ENCODE peak calls at places on chromosomes 5 and 9, in five cellular contexts. L, M, S, N and U are unnamed samples.

GRCh38 chr9:93680445-93681315 is 104.3 kb downstream of the PHF2 start:
- DNase-seq in L (no peak), M (no peak), S (no peak), N (no peak), U (no peak)

GRCh38 chr9:15231788-15232635 is 75.0 kb downstream of the TTC39B start:
- DNase-seq in L (no peak), M (peak; percentile 13), S (peak; percentile 49), N (peak; percentile 34), U (peak; percentile 52)

GRCh38 chr5:178839319-178839704 is 20.4 kb upstream of the ZNF354B start:
- DNase-seq in L (peak; percentile 25), M (peak; percentile 82), S (peak; percentile 35), N (no peak), U (peak; percentile 64)

GRCh38 chr5:133778636-133779035 is 166.3 kb upstream of the FSTL4 start:
- DNase-seq in L (no peak), M (no peak), S (no peak), N (no peak), U (no peak)

GRCh38 chr9:137531099-137531765 is 19.0 kb downstream of the PNPLA7 start:
- DNase-seq in L (no peak), M (no peak), S (no peak), N (peak; percentile 38), U (no peak)

GRCh38 chr5:104540448-104540847 is 977.9 kb upstream of the NUDT12 start:
- DNase-seq in L (no peak), M (peak; percentile 91), S (no peak), N (peak; percentile 51), U (no peak)

GRCh38 chr5:138653502-138653901 is 78.3 kb upstream of the HSPA9 start:
- DNase-seq in L (no peak), M (peak; percentile 23), S (no peak), N (peak; percentile 22), U (no peak)

GRCh38 chr9:76419782-76420380 is 25.7 kb upstream of the RFK start:
- DNase-seq in L (no peak), M (peak; percentile 45), S (no peak), N (peak; percentile 23), U (no peak)

GRCh38 chr5:43769576-43770352 is 166.8 kb downstream of the NNT start:
- DNase-seq in L (no peak), M (no peak), S (no peak), N (peak; percentile 46), U (no peak)

GRCh38 chr9:127844821-127845359 is 9.6 kb downstream of the ENG start:
- DNase-seq in L (no peak), M (no peak), S (peak; percentile 47), N (peak; percentile 52), U (no peak)

GRCh38 chr9:101530076-101530711 is 3.5 kb upstream of the RNF20 start:
- DNase-seq in L (peak; percentile 66), M (peak; percentile 83), S (peak; percentile 56), N (peak; percentile 83), U (no peak)

GRCh38 chr5:153884266-153884957 is 154.3 kb downstream of the FAM114A2 start:
- DNase-seq in L (no peak), M (no peak), S (no peak), N (no peak), U (no peak)

GRCh38 chr9:86407022-86407421 is 52.8 kb upstream of the TUT7 start:
- DNase-seq in L (no peak), M (peak; percentile 51), S (peak; percentile 9), N (peak; percentile 58), U (no peak)

GRCh38 chr9:2180704-2181103 is 165.6 kb downstream of the SMARCA2 start:
- DNase-seq in L (no peak), M (no peak), S (no peak), N (no peak), U (no peak)

GRCh38 chr9:20775683-20776082 is 91.6 kb downstream of the FOCAD start:
- DNase-seq in L (no peak), M (no peak), S (no peak), N (no peak), U (no peak)

GRCh38 chr9:138096192-138096845 is 218.7 kb downstream of the CACNA1B start:
- DNase-seq in L (no peak), M (no peak), S (no peak), N (no peak), U (no peak)

GRCh38 chr9:93194584-93194983 is 10.6 kb downstream of the WNK2 start:
- DNase-seq in L (no peak), M (no peak), S (no peak), N (no peak), U (no peak)

GRCh38 chr9:131702911-131703310 is 37.0 kb downstream of the RAPGEF1 start:
- DNase-seq in L (no peak), M (peak; percentile 14), S (no peak), N (no peak), U (no peak)
- H3K4me1 ChIP-seq in L (peaks cover 90% of the 10 kb centered on the region), M (peaks cover 20% of the 10 kb centered on the region), S (peaks cover 3% of the 10 kb centered on the region), N (peaks cover 7% of the 10 kb centered on the region), U (peaks cover 10% of the 10 kb centered on the region)

GRCh38 chr9:94801685-94802084 is 75.2 kb downstream of the AOPEP start:
- DNase-seq in L (no peak), M (no peak), S (no peak), N (peak; percentile 82), U (no peak)

GRCh38 chr9:94798668-94799067 is 72.2 kb downstream of the AOPEP start:
- DNase-seq in L (no peak), M (no peak), S (no peak), N (no peak), U (no peak)

GRCh38 chr9:94799578-94800264 is 73.2 kb downstream of the AOPEP start:
- DNase-seq in L (no peak), M (peak; percentile 62), S (peak; percentile 11), N (peak; percentile 73), U (no peak)

GRCh38 chr9:94801242-94801641 is 74.7 kb downstream of the AOPEP start:
- DNase-seq in L (no peak), M (no peak), S (no peak), N (peak; percentile 72), U (no peak)

DNA sequence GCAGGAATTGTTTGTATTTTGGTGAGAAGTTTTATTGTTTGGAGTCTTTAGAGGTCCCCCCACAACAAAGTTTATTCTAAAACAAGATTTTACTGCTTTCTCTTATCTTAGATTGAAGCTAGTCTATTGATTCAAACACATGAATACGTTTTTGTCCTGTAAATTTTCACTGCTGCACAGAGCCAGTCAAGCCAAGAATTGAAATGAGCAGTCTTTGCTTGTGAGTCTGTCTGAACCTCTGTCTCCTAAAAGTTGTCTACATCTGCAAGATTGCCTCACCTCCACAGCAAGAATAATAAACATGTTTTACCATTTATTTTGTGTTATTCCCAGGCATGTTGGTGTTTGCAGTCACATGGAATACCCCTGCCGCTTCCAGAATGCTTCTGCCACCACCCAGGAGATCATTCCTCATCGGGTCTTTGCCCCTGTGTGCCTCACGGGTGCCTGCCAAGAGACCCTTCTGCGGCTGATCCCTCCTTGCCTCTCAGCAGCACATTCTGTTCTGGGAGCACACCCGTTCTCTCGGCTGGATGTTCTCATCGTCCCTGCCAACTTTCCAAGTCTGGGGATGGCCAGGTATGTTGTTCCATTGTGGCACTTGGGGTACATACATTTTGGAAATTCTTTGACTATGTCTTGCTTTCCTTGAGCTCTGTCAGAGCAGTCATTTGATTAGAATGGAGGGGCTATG is 74.1 kb downstream of the AOPEP start:
- DNase-seq in L (no peak), M (no peak), S (no peak), N (no peak), U (no peak)
- H3K4me1 ChIP-seq in L (no peaks in the 10 kb centered on the region), M (peaks cover 21% of the 10 kb centered on the region), S (no peaks in the 10 kb centered on the region), N (peaks cover 14% of the 10 kb centered on the region), U (no peaks in the 10 kb centered on the region)

DNA sequence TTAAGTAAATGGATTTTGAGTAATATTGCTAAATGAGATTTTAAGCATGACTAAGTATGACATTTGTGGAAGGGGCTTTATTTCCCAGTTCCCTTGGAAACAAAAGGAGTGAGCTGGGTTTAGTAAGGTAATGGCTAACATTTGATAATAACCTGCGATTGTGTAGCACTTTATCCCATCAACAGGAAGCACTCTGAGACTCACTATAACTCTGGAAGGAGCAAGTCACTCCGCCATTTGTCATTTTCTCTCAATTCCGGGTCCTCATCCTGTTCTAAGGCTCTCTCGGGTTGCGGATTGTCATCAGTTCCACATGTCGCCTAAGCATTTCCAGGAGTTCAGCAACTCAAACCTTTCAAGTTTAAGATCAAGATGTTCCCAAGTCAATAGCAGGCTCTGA is 39.5 kb downstream of the CAPSL start:
- DNase-seq in L (no peak), M (no peak), S (no peak), N (no peak), U (no peak)
- H3K4me1 ChIP-seq in L (peaks cover 42% of the 10 kb centered on the region), M (no peaks in the 10 kb centered on the region), S (no peaks in the 10 kb centered on the region), N (no peaks in the 10 kb centered on the region), U (no peaks in the 10 kb centered on the region)

GRCh38 chr5:142316681-142317080 is 8.1 kb downstream of the SPRY4 start:
- DNase-seq in L (no peak), M (no peak), S (no peak), N (no peak), U (no peak)
- H3K4me1 ChIP-seq in L (peaks cover 18% of the 10 kb centered on the region), M (peaks cover 19% of the 10 kb centered on the region), S (peaks cover 10% of the 10 kb centered on the region), N (peaks cover 35% of the 10 kb centered on the region), U (peaks cover 5% of the 10 kb centered on the region)